ENCODE peak calls at places on chromosomes 7 and 10, in four cellular contexts. One of them, this sample, is unnamed. For H3K4me1 and H3K27me3, the result is how much of the 10 kb centered on the place peaks cover.

GRCh38 chr7:98674461-98674860 is 57.4 kb downstream of the NPTX2 start:
- DNase-seq in adrenal gland: no peak
- DNase-seq in fibroblast of lung: no peak
- DNase-seq in CD8-positive, alpha-beta memory T cell: no peak
- DNase-seq in this sample: no peak

GRCh38 chr7:2953099-2953498 is 90.6 kb downstream of the CARD11 start:
- DNase-seq in fibroblast of lung: peak
- DNase-seq in adrenal gland: no peak
- DNase-seq in CD8-positive, alpha-beta memory T cell: no peak
- DNase-seq in this sample: no peak

GRCh38 chr10:43138757-43139241 is 554 bp downstream of the CSGALNACT2 start:
- DNase-seq in adrenal gland: no peak
- DNase-seq in fibroblast of lung: peak
- DNase-seq in CD8-positive, alpha-beta memory T cell: peak
- DNase-seq in this sample: peak

GRCh38 chr7:262251-262572 is 27.8 kb upstream of the FOXL3 start:
- DNase-seq in adrenal gland: no peak
- DNase-seq in CD8-positive, alpha-beta memory T cell: peak
- DNase-seq in fibroblast of lung: no peak
- DNase-seq in this sample: no peak

GRCh38 chr10:6201511-6201975 is 1.2 kb upstream of the PFKFB3 start:
- DNase-seq in CD8-positive, alpha-beta memory T cell: peak
- DNase-seq in fibroblast of lung: peak
- DNase-seq in adrenal gland: peak
- DNase-seq in this sample: peak

GRCh38 chr10:103481974-103482531 is 3.0 kb upstream of the CALHM3 start:
- DNase-seq in adrenal gland: no peak
- DNase-seq in CD8-positive, alpha-beta memory T cell: no peak
- DNase-seq in fibroblast of lung: peak
- DNase-seq in this sample: peak

GRCh38 chr7:40720401-40720800 is 585.6 kb downstream of the SUGCT start:
- DNase-seq in fibroblast of lung: peak
- DNase-seq in CD8-positive, alpha-beta memory T cell: no peak
- DNase-seq in adrenal gland: no peak
- DNase-seq in this sample: peak

GRCh38 chr10:55410415-55410885 is 609.4 kb upstream of the PCDH15 start:
- DNase-seq in CD8-positive, alpha-beta memory T cell: no peak
- DNase-seq in adrenal gland: peak
- DNase-seq in fibroblast of lung: peak
- DNase-seq in this sample: no peak

GRCh38 chr10:29728541-29729049 is 93.8 kb upstream of the SVIL start:
- DNase-seq in fibroblast of lung: no peak
- DNase-seq in adrenal gland: no peak
- DNase-seq in CD8-positive, alpha-beta memory T cell: no peak
- DNase-seq in this sample: no peak

DNA sequence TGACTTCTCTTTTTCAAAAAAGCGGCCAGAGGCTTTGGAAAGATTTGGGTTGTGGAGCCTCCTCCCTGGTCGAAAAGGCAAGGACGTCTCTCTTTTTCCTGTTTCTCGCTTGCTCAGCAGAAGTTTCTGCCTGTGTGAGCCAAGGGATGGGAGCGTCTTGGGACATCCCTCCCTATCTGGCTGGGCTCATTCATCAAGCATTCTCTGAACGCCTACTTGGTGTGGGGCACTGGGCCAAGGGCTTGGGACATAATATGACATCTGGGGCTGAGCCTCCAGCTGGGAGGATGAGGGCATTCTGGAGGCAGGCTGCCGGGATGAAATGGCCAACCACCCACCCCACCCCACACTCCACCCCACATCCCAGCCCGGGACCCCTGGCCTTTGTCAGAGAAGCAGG is 120.9 kb downstream of the C10orf105 start:
- DNase-seq in adrenal gland: peak
- DNase-seq in CD8-positive, alpha-beta memory T cell: no peak
- DNase-seq in fibroblast of lung: peak
- DNase-seq in this sample: peak
- H3K4me3 ChIP-seq in adrenal gland: no peak
- H3K4me3 ChIP-seq in CD8-positive, alpha-beta memory T cell: no peak
- H3K4me3 ChIP-seq in fibroblast of lung: no peak
- H3K4me3 ChIP-seq in this sample: peak

GRCh38 chr10:28544058-28544457 is 11.1 kb downstream of the WAC start:
- DNase-seq in CD8-positive, alpha-beta memory T cell: no peak
- DNase-seq in fibroblast of lung: no peak
- DNase-seq in adrenal gland: no peak
- DNase-seq in this sample: no peak

GRCh38 chr10:28545967-28546644 is 13.2 kb downstream of the WAC start:
- DNase-seq in adrenal gland: no peak
- DNase-seq in CD8-positive, alpha-beta memory T cell: no peak
- DNase-seq in fibroblast of lung: no peak
- DNase-seq in this sample: no peak

GRCh38 chr10:28551086-28551485 is 18.2 kb downstream of the WAC start:
- DNase-seq in fibroblast of lung: no peak
- DNase-seq in CD8-positive, alpha-beta memory T cell: no peak
- DNase-seq in adrenal gland: no peak
- DNase-seq in this sample: no peak

GRCh38 chr10:28552775-28553174 is 19.9 kb downstream of the WAC start:
- DNase-seq in adrenal gland: no peak
- DNase-seq in CD8-positive, alpha-beta memory T cell: no peak
- DNase-seq in fibroblast of lung: no peak
- DNase-seq in this sample: no peak

GRCh38 chr10:28548781-28549498 is 16.0 kb downstream of the WAC start:
- DNase-seq in adrenal gland: no peak
- DNase-seq in fibroblast of lung: no peak
- DNase-seq in CD8-positive, alpha-beta memory T cell: no peak
- DNase-seq in this sample: no peak
- H3K4me1 ChIP-seq in adrenal gland: under half
- H3K4me1 ChIP-seq in fibroblast of lung: under half
- H3K4me1 ChIP-seq in CD8-positive, alpha-beta memory T cell: half or more
- H3K4me1 ChIP-seq in this sample: under half

DNA sequence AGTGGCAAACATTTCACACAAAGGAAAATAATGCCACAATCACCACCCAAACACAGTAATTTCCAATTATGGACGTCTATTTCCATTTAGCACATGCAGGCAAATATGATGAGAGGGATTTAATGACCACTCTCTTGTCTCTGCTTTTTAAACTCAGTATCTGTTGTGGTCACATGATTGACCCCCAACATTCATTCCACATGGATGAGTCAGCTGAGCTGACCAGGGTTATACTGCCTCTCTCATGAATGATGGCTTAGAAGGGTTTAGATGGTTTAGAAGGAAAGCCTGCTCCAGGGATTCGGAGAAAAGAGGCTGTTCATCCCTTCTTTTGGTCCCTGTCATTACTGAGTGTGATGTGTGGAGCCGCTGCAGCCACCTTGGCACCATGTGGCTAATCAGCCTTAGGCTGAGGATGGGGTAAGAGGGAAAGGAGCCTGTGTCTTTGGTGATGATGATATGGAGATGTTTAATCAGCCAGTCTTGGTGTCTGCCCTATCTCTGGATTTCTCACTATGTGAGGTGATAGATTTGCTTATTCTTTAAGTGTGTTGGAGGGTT is 38.2 kb upstream of the JAKMIP3 start:
- DNase-seq in fibroblast of lung: peak
- DNase-seq in adrenal gland: no peak
- DNase-seq in CD8-positive, alpha-beta memory T cell: no peak
- DNase-seq in this sample: no peak
- H3K27me3 ChIP-seq in fibroblast of lung: under half
- H3K27me3 ChIP-seq in adrenal gland: under half
- H3K27me3 ChIP-seq in CD8-positive, alpha-beta memory T cell: under half
- H3K27me3 ChIP-seq in this sample: under half

GRCh38 chr10:58756126-58756525 is 243.5 kb downstream of the BICC1 start:
- DNase-seq in CD8-positive, alpha-beta memory T cell: no peak
- DNase-seq in adrenal gland: peak
- DNase-seq in fibroblast of lung: peak
- DNase-seq in this sample: peak
- H3K4me3 ChIP-seq in CD8-positive, alpha-beta memory T cell: no peak
- H3K4me3 ChIP-seq in adrenal gland: no peak
- H3K4me3 ChIP-seq in fibroblast of lung: peak
- H3K4me3 ChIP-seq in this sample: peak

GRCh38 chr10:28571265-28571664 is 38.3 kb downstream of the WAC start:
- DNase-seq in CD8-positive, alpha-beta memory T cell: no peak
- DNase-seq in adrenal gland: no peak
- DNase-seq in fibroblast of lung: no peak
- DNase-seq in this sample: no peak
- H3K4me1 ChIP-seq in CD8-positive, alpha-beta memory T cell: under half
- H3K4me1 ChIP-seq in adrenal gland: under half
- H3K4me1 ChIP-seq in fibroblast of lung: under half
- H3K4me1 ChIP-seq in this sample: under half

GRCh38 chr10:482036-482435 is 207.4 kb downstream of the DIP2C start:
- DNase-seq in CD8-positive, alpha-beta memory T cell: no peak
- DNase-seq in fibroblast of lung: no peak
- DNase-seq in adrenal gland: no peak
- DNase-seq in this sample: no peak
- H3K27me3 ChIP-seq in CD8-positive, alpha-beta memory T cell: under half
- H3K27me3 ChIP-seq in fibroblast of lung: under half
- H3K27me3 ChIP-seq in adrenal gland: under half
- H3K27me3 ChIP-seq in this sample: under half

DNA sequence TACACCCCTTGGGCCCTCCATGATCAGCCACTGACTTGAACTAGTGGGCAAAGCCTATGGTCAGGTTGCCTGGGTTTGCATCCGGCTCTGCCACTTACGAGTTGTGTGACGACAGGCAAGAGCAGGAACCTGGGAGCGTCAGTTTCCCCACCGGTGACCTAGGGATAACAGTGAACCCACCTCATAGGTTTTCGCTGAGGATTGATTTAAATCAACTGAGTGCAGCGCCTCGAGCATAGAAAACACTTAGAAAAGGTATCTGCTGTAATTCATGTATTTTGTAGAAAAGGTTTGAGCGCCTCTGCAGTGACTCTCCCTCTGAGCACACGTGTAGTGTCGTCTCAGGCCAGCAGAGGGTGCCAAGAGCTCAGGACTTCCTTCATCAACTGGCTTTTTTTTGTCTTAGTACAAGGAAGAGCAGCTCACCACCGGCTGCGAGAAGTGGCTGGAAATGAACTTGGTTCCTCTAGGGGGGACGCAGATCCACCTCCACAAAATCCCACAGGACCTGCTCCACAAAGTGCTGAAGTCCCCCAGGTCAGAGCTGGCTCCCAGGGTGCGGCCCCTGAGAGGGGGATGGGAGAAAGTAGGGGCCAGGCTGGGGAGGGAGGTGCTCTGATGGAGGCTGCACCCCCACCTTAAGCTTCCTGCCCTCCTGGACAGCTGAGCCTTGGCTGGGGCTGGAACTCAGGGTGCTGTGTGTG is 27.7 kb downstream of the BTBD16 start:
- DNase-seq in CD8-positive, alpha-beta memory T cell: peak
- DNase-seq in fibroblast of lung: peak
- DNase-seq in adrenal gland: peak
- DNase-seq in this sample: peak
- H3K4me3 ChIP-seq in CD8-positive, alpha-beta memory T cell: no peak
- H3K4me3 ChIP-seq in fibroblast of lung: peak
- H3K4me3 ChIP-seq in adrenal gland: no peak
- H3K4me3 ChIP-seq in this sample: no peak